ENCODE peak calls at places on chromosomes 13 and 19, in eight cellular contexts. One of them, this sample, is unnamed.

GRCh38 chr19:1746401-1747284 is 6.7 kb upstream of the ONECUT3 start:
- DNase-seq in heart right ventricle: no peak
- DNase-seq in HT1080: peak
- DNase-seq in dorsolateral prefrontal cortex: no peak
- DNase-seq in caudate nucleus: no peak
- DNase-seq in sigmoid colon: no peak
- DNase-seq in WTC11: no peak
- DNase-seq in Peyer's patch: no peak
- DNase-seq in this sample: no peak

GRCh38 chr13:78852709-78853108 is 193.8 kb upstream of the OBI1 start:
- DNase-seq in heart right ventricle: no peak
- DNase-seq in dorsolateral prefrontal cortex: no peak
- DNase-seq in WTC11: no peak
- DNase-seq in sigmoid colon: no peak
- DNase-seq in Peyer's patch: no peak
- DNase-seq in caudate nucleus: no peak
- DNase-seq in HT1080: no peak
- DNase-seq in this sample: no peak

GRCh38 chr19:18847516-18848463 is 16.0 kb downstream of the UPF1 start:
- DNase-seq in WTC11: no peak
- DNase-seq in sigmoid colon: no peak
- DNase-seq in Peyer's patch: no peak
- DNase-seq in dorsolateral prefrontal cortex: no peak
- DNase-seq in caudate nucleus: no peak
- DNase-seq in heart right ventricle: no peak
- DNase-seq in HT1080: no peak
- DNase-seq in this sample: no peak

GRCh38 chr19:30303131-30303654 is 69.0 kb upstream of the ZNF536 start:
- DNase-seq in WTC11: no peak
- DNase-seq in HT1080: no peak
- DNase-seq in dorsolateral prefrontal cortex: no peak
- DNase-seq in sigmoid colon: no peak
- DNase-seq in caudate nucleus: no peak
- DNase-seq in Peyer's patch: no peak
- DNase-seq in heart right ventricle: no peak
- DNase-seq in this sample: no peak

GRCh38 chr19:45376045-45376724 is 5.8 kb upstream of the ERCC2 start:
- DNase-seq in HT1080: peak
- DNase-seq in sigmoid colon: peak
- DNase-seq in heart right ventricle: no peak
- DNase-seq in WTC11: peak
- DNase-seq in caudate nucleus: no peak
- DNase-seq in Peyer's patch: no peak
- DNase-seq in dorsolateral prefrontal cortex: no peak
- DNase-seq in this sample: peak

GRCh38 chr13:72504026-72504925 is 223.2 kb downstream of the MZT1 start:
- DNase-seq in caudate nucleus: no peak
- DNase-seq in WTC11: no peak
- DNase-seq in Peyer's patch: no peak
- DNase-seq in dorsolateral prefrontal cortex: no peak
- DNase-seq in heart right ventricle: no peak
- DNase-seq in HT1080: no peak
- DNase-seq in sigmoid colon: no peak
- DNase-seq in this sample: no peak

GRCh38 chr19:45809643-45810159 is 5.4 kb downstream of the RSPH6A start:
- DNase-seq in sigmoid colon: no peak
- DNase-seq in caudate nucleus: no peak
- DNase-seq in dorsolateral prefrontal cortex: no peak
- DNase-seq in heart right ventricle: no peak
- DNase-seq in HT1080: peak
- DNase-seq in Peyer's patch: no peak
- DNase-seq in WTC11: no peak
- DNase-seq in this sample: peak

GRCh38 chr13:41502021-41502420 is 44.7 kb downstream of the RGCC start:
- DNase-seq in heart right ventricle: no peak
- DNase-seq in Peyer's patch: no peak
- DNase-seq in sigmoid colon: no peak
- DNase-seq in HT1080: no peak
- DNase-seq in WTC11: no peak
- DNase-seq in caudate nucleus: no peak
- DNase-seq in dorsolateral prefrontal cortex: no peak
- DNase-seq in this sample: no peak

GRCh38 chr19:7639863-7640348 is 3.0 kb downstream of the STXBP2 start:
- DNase-seq in WTC11: no peak
- DNase-seq in Peyer's patch: no peak
- DNase-seq in sigmoid colon: no peak
- DNase-seq in HT1080: no peak
- DNase-seq in heart right ventricle: no peak
- DNase-seq in dorsolateral prefrontal cortex: no peak
- DNase-seq in caudate nucleus: no peak
- DNase-seq in this sample: no peak

GRCh38 chr19:12484011-12484370 is 625 bp downstream of the ZNF709 start:
- DNase-seq in heart right ventricle: no peak
- DNase-seq in dorsolateral prefrontal cortex: no peak
- DNase-seq in caudate nucleus: no peak
- DNase-seq in sigmoid colon: no peak
- DNase-seq in WTC11: no peak
- DNase-seq in Peyer's patch: no peak
- DNase-seq in HT1080: no peak
- DNase-seq in this sample: no peak

This sample was measured in HS-5.